ENCODE peak calls at places on chromosomes 13 and 19, in four cellular contexts. U is transverse colon, C is progenitor cell of endocrine pancreas, V is substantia nigra. P is an unnamed sample.

GRCh38 chr19:48378194-48378570 is 13.2 kb downstream of the KDELR1 start:
- DNase-seq in U (no peak), C (no peak), V (no peak), P (no peak)

GRCh38 chr19:46480409-46480808 is 9.0 kb upstream of the PNMA8A start:
- DNase-seq in U (peak; percentile 22), C (no peak), V (no peak), P (no peak)

GRCh38 chr19:54674021-54674617 is 11.3 kb downstream of the LILRB4 start:
- DNase-seq in U (no peak), C (no peak), V (no peak), P (no peak)

GRCh38 chr19:30340724-30341595 is 31.2 kb upstream of the ZNF536 start:
- DNase-seq in U (no peak), C (no peak), V (no peak), P (no peak)

GRCh38 chr19:53461866-53462265 is 5.7 kb upstream of the ZNF813 start:
- DNase-seq in U (no peak), C (no peak), V (no peak), P (no peak)

GRCh38 chr19:30710721-30711120 is 338.5 kb downstream of the ZNF536 start:
- DNase-seq in U (no peak), C (no peak), V (no peak), P (no peak)

GRCh38 chr19:28669804-28670203 is 543.1 kb downstream of the UQCRFS1 start:
- DNase-seq in U (no peak), C (no peak), V (no peak), P (no peak)

GRCh38 chr19:11475861-11476260 is 5.0 kb downstream of the ELAVL3 start:
- DNase-seq in U (no peak), C (no peak), V (no peak), P (no peak)

GRCh38 chr13:52348983-52349780 is 56.8 kb downstream of the THSD1 start:
- DNase-seq in U (no peak), C (no peak), V (no peak), P (peak; percentile 22)

GRCh38 chr13:50090211-50090610 is 75.0 kb downstream of the KCNRG start:
- DNase-seq in U (no peak), C (no peak), V (no peak), P (no peak)

GRCh38 chr19:32870154-32870573 is 597 bp upstream of the SLC7A9 start:
- DNase-seq in U (no peak), C (peak; percentile 37), V (no peak), P (peak; percentile 11)

GRCh38 chr19:5321851-5322681 is 18.5 kb downstream of the PTPRS start:
- DNase-seq in U (peak; percentile 29), C (no peak), V (no peak), P (peak; percentile 18)

GRCh38 chr13:99859178-99860177 is 112.1 kb downstream of the ZIC5 start:
- DNase-seq in U (peak; percentile 31), C (no peak), V (no peak), P (peak; percentile 32)

GRCh38 chr19:18279516-18280246 is 1.7 kb downstream of the JUND start:
- DNase-seq in U (peak; percentile 94), C (peak; percentile 90), V (peak; percentile 92), P (peak; percentile 94)

GRCh38 chr19:16325161-16325527 is 518 bp downstream of the KLF2 start:
- DNase-seq in U (peak; percentile 39), C (peak; percentile 33), V (no peak), P (peak; percentile 44)

GRCh38 chr13:30404207-30404606 is 18.1 kb upstream of the UBE2L5 start:
- DNase-seq in U (no peak), C (no peak), V (no peak), P (no peak)

GRCh38 chr13:28872427-28873176 is 52.5 kb downstream of the MTUS2 start:
- DNase-seq in U (no peak), C (no peak), V (no peak), P (no peak)

GRCh38 chr13:37138169-37138568 is 32.7 kb upstream of the CSNK1A1L start:
- DNase-seq in U (no peak), C (no peak), V (no peak), P (no peak)

GRCh38 chr19:46376241-46377153 is 29.6 kb downstream of the PPP5C start:
- DNase-seq in U (no peak), C (no peak), V (no peak), P (no peak)

GRCh38 chr13:93847162-93847561 is 620.6 kb downstream of the GPC6 start:
- DNase-seq in U (no peak), C (no peak), V (no peak), P (no peak)

GRCh38 chr19:15403151-15403531 is 15.6 kb downstream of the AKAP8L start:
- DNase-seq in U (no peak), C (no peak), V (no peak), P (no peak)

GRCh38 chr19:46951236-46951986 is 68.2 kb upstream of the NPAS1 start:
- DNase-seq in U (peak; percentile 88), C (no peak), V (no peak), P (peak; percentile 90)

GRCh38 chr13:21625366-21625765 is 21.4 kb upstream of the MICU2 start:
- DNase-seq in U (peak; percentile 19), C (no peak), V (no peak), P (peak; percentile 29)

GRCh38 chr19:17294051-17294891 is 9.0 kb downstream of the ABHD8 start:
- DNase-seq in U (peak; percentile 56), C (no peak), V (no peak), P (peak; percentile 62)

GRCh38 chr13:92717857-92718256 is 508.8 kb upstream of the GPC6 start:
- DNase-seq in U (no peak), C (no peak), V (no peak), P (no peak)

GRCh38 chr13:96958286-96958891 is 35.9 kb downstream of the OXGR1 start:
- DNase-seq in U (no peak), C (no peak), V (no peak), P (no peak)

GRCh38 chr13:41740479-41740878 is 220.4 kb downstream of the VWA8 start:
- DNase-seq in U (no peak), C (no peak), V (no peak), P (no peak)

GRCh38 chr13:96052655-96053002 is 572 bp downstream of the UGGT2 start:
- DNase-seq in U (no peak), C (no peak), V (no peak), P (no peak)

GRCh38 chr19:16581145-16581970 is 9.1 kb upstream of the SLC35E1 start:
- DNase-seq in U (no peak), C (no peak), V (no peak), P (no peak)

GRCh38 chr19:7868671-7869452 is 5.3 kb downstream of the PRR36 start:
- DNase-seq in U (peak; percentile 83), C (peak; percentile 64), V (peak; percentile 38), P (peak; percentile 87)

GRCh38 chr13:100630564-100630963 is 42.0 kb upstream of the GGACT start:
- DNase-seq in U (no peak), C (no peak), V (peak; percentile 35), P (no peak)